ENCODE peak calls at places on chromosomes 5 and 9, in five cellular contexts. K is H1, P is A549, U is HepG2, J is K562. X is an unnamed sample.

GRCh38 chr5:373710-374602 is 52.4 kb downstream of the AHRR start:
- DNase-seq in U (no peak), K (no peak), P (no peak), J (peak; percentile 23), X (peak; percentile 77)

GRCh38 chr5:179326176-179326997 is 18.9 kb downstream of the ADAMTS2 start:
- DNase-seq in J (no peak), P (no peak), K (no peak), U (no peak), X (peak; percentile 58)

GRCh38 chr9:96661711-96662110 is 6.6 kb upstream of the PRXL2C start:
- DNase-seq in P (no peak), K (no peak), J (no peak), U (no peak), X (peak; percentile 73)

GRCh38 chr9:90033030-90033650 is 428.3 kb downstream of the GADD45G start:
- DNase-seq in U (no peak), K (no peak), J (no peak), P (no peak), X (no peak)

GRCh38 chr5:179858241-179858585 is 404 bp downstream of the MRNIP start:
- DNase-seq in K (no peak), U (peak; percentile 17), J (peak; percentile 68), P (no peak), X (peak; percentile 17)

GRCh38 chr9:72943844-72944462 is 8.9 kb downstream of the ALDH1A1 start:
- DNase-seq in J (no peak), P (peak; percentile 70), U (no peak), K (no peak), X (no peak)

GRCh38 chr5:66587771-66588170 is 8.4 kb upstream of the MAST4 start:
- DNase-seq in K (no peak), J (no peak), U (no peak), P (no peak), X (no peak)

GRCh38 chr9:4020747-4021296 is 279.0 kb downstream of the GLIS3 start:
- DNase-seq in J (no peak), K (no peak), P (no peak), U (no peak), X (peak; percentile 3)

GRCh38 chr5:35854248-35854647 is 2.4 kb upstream of the IL7R start:
- DNase-seq in P (no peak), U (no peak), J (no peak), K (no peak), X (no peak)

GRCh38 chr9:86187121-86187520 is 72.3 kb downstream of the C9orf153 start:
- DNase-seq in K (no peak), U (peak; percentile 2), P (peak; percentile 26), J (no peak), X (no peak)

GRCh38 chr9:19689324-19690087 is 99.3 kb downstream of the SLC24A2 start:
- DNase-seq in K (no peak), J (no peak), P (no peak), U (no peak), X (peak; percentile 2)

GRCh38 chr5:142685418-142686209 is at the start of gene FGF1:
- DNase-seq in J (no peak), U (no peak), P (no peak), K (no peak), X (no peak)

GRCh38 chr5:137206030-137206715 is 293.0 kb downstream of the SPOCK1 start:
- DNase-seq in U (no peak), J (no peak), K (no peak), P (no peak), X (peak; percentile 35)

GRCh38 chr9:129406278-129407225 is 214.3 kb downstream of the C9orf50 start:
- DNase-seq in K (no peak), P (peak; percentile 77), J (peak; percentile 95), U (no peak), X (no peak)

GRCh38 chr9:103821115-103821514 is 273.0 kb upstream of the SMC2 start:
- DNase-seq in P (no peak), K (no peak), J (no peak), U (no peak), X (no peak)

GRCh38 chr9:69252436-69252835 is 72.6 kb upstream of the ENTREP1 start:
- DNase-seq in P (no peak), J (no peak), K (no peak), U (no peak), X (no peak)

GRCh38 chr9:95131023-95131943 is 186.2 kb downstream of the FANCC start:
- DNase-seq in P (peak; percentile 58), K (no peak), U (peak; percentile 33), J (peak; percentile 62), X (peak; percentile 60)

GRCh38 chr5:35762368-35762767 is 94.3 kb upstream of the IL7R start:
- DNase-seq in P (no peak), J (no peak), K (no peak), U (no peak), X (peak; percentile 50)

GRCh38 chr5:177470759-177471536 is 2.5 kb downstream of the DBN1 start:
- DNase-seq in K (no peak), U (peak; percentile 23), P (peak; percentile 40), J (no peak), X (no peak)

GRCh38 chr5:177473461-177473991 is at the start of gene DBN1:
- DNase-seq in J (peak; percentile 70), K (no peak), P (peak; percentile 44), U (no peak), X (no peak)

GRCh38 chr5:177472460-177473441 is 683 bp downstream of the DBN1 start:
- DNase-seq in P (no peak), J (peak; percentile 60), U (peak; percentile 25), K (no peak), X (no peak)

GRCh38 chr5:177469750-177470525 is 3.5 kb downstream of the DBN1 start:
- DNase-seq in P (no peak), K (no peak), U (no peak), J (no peak), X (no peak)

DNA sequence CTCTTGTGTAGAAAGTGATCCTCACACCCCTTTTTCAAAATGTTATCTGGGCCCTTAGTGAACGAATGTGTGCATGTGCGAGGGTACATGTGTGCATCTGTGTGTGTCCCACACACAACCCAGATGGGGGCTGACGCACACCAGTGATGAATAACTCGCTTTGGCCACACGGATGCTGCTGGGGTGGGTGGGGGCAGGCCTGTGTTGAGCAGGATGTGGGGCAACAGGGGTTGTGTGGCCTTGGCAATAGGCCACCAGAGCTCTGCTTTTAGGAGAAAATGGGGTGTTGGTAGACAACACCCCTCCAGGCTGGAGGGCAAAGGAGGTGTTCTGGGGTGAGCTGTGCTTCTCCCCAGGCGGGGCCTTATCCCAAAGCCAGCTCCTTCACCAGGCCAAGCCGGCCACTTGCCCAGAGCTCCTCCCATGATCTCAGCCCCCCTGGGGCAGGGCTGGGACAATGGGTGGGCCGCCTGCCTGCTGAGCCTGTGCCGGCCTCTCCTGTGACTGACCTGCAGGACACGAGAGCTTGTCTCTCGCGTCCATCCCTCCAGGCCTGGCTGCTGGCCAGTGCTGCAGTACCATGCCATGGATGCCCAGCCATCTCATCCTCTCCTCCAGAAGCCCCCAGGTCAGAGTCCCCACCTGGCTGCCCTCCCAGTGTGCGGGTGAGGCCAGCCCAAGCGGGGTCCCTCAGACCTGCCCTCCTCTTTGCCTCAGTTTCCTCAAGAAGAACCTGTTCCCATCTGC is 1.7 kb downstream of the DBN1 start:
- DNase-seq in U (no peak), K (no peak), J (no peak), P (no peak), X (peak; percentile 65)
- TF ChIP-seq MAFK in U (no peak), K (no peak), J (no peak), P (no peak), X (no peak)

GRCh38 chr9:113929634-113930092 is 53.6 kb downstream of the ZNF618 start:
- DNase-seq in K (no peak), U (no peak), J (peak; percentile 31), P (no peak), X (peak; percentile 87)
- TF ChIP-seq MAFK in K (no peak), U (no peak), J (no peak), P (no peak), X (no peak)

GRCh38 chr5:150615141-150615699 is 25.2 kb upstream of the SYNPO start:
- DNase-seq in P (no peak), U (no peak), J (no peak), K (no peak), X (peak; percentile 64)
- TF ChIP-seq MAFK in P (no peak), U (no peak), J (no peak), K (no peak), X (no peak)

GRCh38 chr5:129361441-129362025 is 98.6 kb upstream of the ADAMTS19 start:
- DNase-seq in P (peak; percentile 10), U (no peak), J (no peak), K (no peak), X (peak; percentile 3)
- TF ChIP-seq MAFK in P (no peak), U (no peak), J (no peak), K (no peak), X (no peak)

GRCh38 chr9:29211681-29212589 is 1638.7 kb upstream of the C9orf72 start:
- DNase-seq in P (peak; percentile 47), J (no peak), U (peak; percentile 12), K (no peak), X (no peak)
- TF ChIP-seq MAFK in P (no peak), J (no peak), U (no peak), K (no peak), X (no peak)

GRCh38 chr5:160278356-160278755 is 34.0 kb downstream of the CCNJL start:
- DNase-seq in U (no peak), K (no peak), J (no peak), P (no peak), X (no peak)
- TF ChIP-seq MAFK in U (no peak), K (no peak), J (no peak), P (no peak), X (no peak)

GRCh38 chr9:134474058-134474370 is 147.8 kb downstream of the RXRA start:
- DNase-seq in P (no peak), J (no peak), U (no peak), K (no peak), X (peak; percentile 54)
- TF ChIP-seq MAFK in P (no peak), J (no peak), U (no peak), K (no peak), X (no peak)

DNA sequence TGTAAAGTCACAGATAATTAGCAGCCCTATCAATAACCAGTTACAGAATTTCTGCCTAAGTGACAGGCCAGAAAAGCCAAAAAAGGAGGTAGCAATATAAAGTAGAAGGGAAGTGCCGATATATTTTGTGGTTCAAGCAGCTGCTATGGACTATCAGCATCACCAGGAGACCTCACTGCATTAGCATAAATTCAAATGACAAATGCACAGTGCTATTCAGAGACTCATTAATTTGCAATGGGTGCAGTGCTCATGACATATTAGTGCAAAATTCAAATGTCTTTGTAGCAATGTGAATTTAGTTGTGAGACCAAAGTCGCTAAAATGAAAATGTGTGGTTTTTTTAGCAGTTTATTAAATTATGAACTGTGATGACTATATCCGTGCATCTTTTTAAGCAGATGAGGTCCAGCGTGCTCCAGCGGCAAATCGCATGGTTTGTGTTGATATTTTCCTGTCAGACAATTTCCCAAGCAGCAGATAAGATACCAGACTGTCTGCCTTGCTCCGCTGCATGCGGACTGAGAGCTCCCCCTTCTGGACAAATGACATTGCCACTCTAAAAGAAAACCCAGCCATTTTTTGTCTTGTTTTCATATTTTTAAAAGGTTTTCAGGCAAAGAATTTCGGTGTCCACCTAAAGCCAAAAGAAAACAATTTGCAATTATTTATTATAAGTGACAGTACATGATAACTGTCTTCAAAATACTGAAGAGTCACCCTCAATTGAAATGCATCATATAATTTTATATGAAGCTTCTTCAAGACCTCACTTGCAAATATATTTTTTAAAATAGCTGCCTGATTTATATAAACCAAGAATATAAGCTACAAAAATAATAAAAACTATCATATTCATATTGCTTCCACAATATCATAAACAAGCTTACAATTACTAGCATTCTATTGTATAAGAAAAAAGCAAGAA is 144.4 kb downstream of the CETN3 start:
- DNase-seq in P (peak; percentile 63), U (peak; percentile 35), K (peak; percentile 25), J (peak; percentile 82), X (peak; percentile 61)
- TF ChIP-seq MAFK in P (no peak), U (no peak), K (no peak), J (no peak), X (no peak)